ENCODE peak calls at places on chromosomes 16 and 17, in eight cellular contexts. D is uterus, E is esophagus muscularis mucosa, R is suprapubic skin, U is Peyer's patch, M is tibial nerve, K is breast epithelium, G is A549. F is an unnamed sample.

GRCh38 chr17:2054740-2055493 is at the start of gene HIC1:
- DNase-seq in G (peak), U (peak), M (peak), R (peak), E (peak), K (peak), D (peak), F (peak)

GRCh38 chr17:17168401-17168800 is 37.7 kb downstream of the PLD6 start:
- DNase-seq in G (no peak), U (no peak), M (no peak), K (no peak), E (no peak), D (no peak), R (no peak), F (no peak)

GRCh38 chr16:31331141-31331764 is 23.7 kb upstream of the ITGAX start:
- DNase-seq in K (no peak), D (no peak), U (no peak), E (peak), G (no peak), R (no peak), M (no peak), F (no peak)

GRCh38 chr17:36463916-36464764 is 22.3 kb upstream of the ZNHIT3 start:
- DNase-seq in G (peak), U (peak), M (no peak), R (no peak), D (no peak), K (no peak), E (no peak), F (peak)

GRCh38 chr16:83842755-83843507 is 35.2 kb downstream of the HSBP1 start:
- DNase-seq in E (no peak), M (no peak), U (no peak), G (no peak), R (peak), K (no peak), D (no peak), F (no peak)

GRCh38 chr17:59892251-59892848 is 393 bp downstream of the TUBD1 start:
- DNase-seq in D (no peak), U (no peak), K (no peak), G (no peak), R (peak), M (no peak), E (no peak), F (no peak)

GRCh38 chr16:86951831-86952598 is 365.2 kb downstream of the C16orf95 start:
- DNase-seq in E (no peak), R (no peak), G (peak), M (peak), D (no peak), U (no peak), K (no peak), F (no peak)

GRCh38 chr16:79767597-79768280 is 167.2 kb upstream of the MAF start:
- DNase-seq in U (peak), K (no peak), D (peak), G (no peak), R (no peak), M (peak), E (no peak), F (peak)

GRCh38 chr16:6096931-6097665 is 999.5 kb upstream of the EEF2KMT start:
- DNase-seq in K (no peak), M (no peak), E (no peak), U (no peak), R (no peak), G (no peak), D (no peak), F (no peak)

GRCh38 chr17:44556114-44556853 is 1.0 kb upstream of the FZD2 start:
- DNase-seq in R (no peak), E (no peak), K (no peak), M (no peak), G (peak), U (no peak), D (peak), F (peak)

GRCh38 chr16:569445-570254 is at the start of gene PIGQ:
- DNase-seq in U (peak), D (peak), R (peak), E (peak), G (peak), M (peak), K (peak), F (peak)

GRCh38 chr17:181213-182163 is at the start of gene DOC2B:
- DNase-seq in D (no peak), R (no peak), E (no peak), G (peak), K (no peak), M (no peak), U (no peak), F (no peak)

GRCh38 chr17:13931111-13931526 is 138.2 kb upstream of the COX10 start:
- DNase-seq in M (peak), U (no peak), E (peak), K (no peak), R (no peak), G (no peak), D (peak), F (no peak)

GRCh38 chr17:43759836-43760235 is 1.2 kb upstream of the SOST start:
- DNase-seq in K (no peak), G (no peak), M (no peak), D (no peak), E (no peak), U (no peak), R (no peak), F (no peak)

GRCh38 chr17:67246648-67247415 is 1.8 kb upstream of the HELZ start:
- DNase-seq in U (peak), M (no peak), R (peak), G (peak), K (peak), E (no peak), D (peak), F (no peak)

GRCh38 chr17:76897023-76897422 is 28.8 kb downstream of the MGAT5B start:
- DNase-seq in M (no peak), U (no peak), E (no peak), D (no peak), R (no peak), G (no peak), K (no peak), F (no peak)

GRCh38 chr17:43609613-43610385 is 51.9 kb downstream of the MEOX1 start:
- DNase-seq in K (no peak), U (no peak), R (no peak), M (no peak), E (no peak), D (no peak), G (no peak), F (no peak)

GRCh38 chr16:84933774-84934571 is 77.4 kb downstream of the ZDHHC7 start:
- DNase-seq in K (no peak), M (peak), E (no peak), G (no peak), D (peak), U (no peak), R (peak), F (peak)

GRCh38 chr16:87310610-87311009 is 6.6 kb downstream of the C16orf95 start:
- DNase-seq in K (no peak), G (no peak), U (no peak), D (no peak), E (no peak), M (no peak), R (no peak), F (no peak)

GRCh38 chr17:76884995-76885896 is 17.0 kb downstream of the MGAT5B start:
- DNase-seq in U (no peak), D (no peak), K (no peak), E (no peak), R (no peak), G (no peak), M (no peak), F (no peak)

GRCh38 chr16:65071371-65072311 is 50.2 kb downstream of the CDH11 start:
- DNase-seq in R (peak), K (no peak), G (no peak), M (peak), U (no peak), E (peak), D (peak), F (peak)

GRCh38 chr17:8791910-8792270 is 7.3 kb downstream of the MFSD6L start:
- DNase-seq in U (no peak), G (no peak), R (no peak), M (no peak), D (no peak), K (no peak), E (peak), F (no peak)

GRCh38 chr16:19486744-19487325 is 35.1 kb downstream of the GDE1 start:
- DNase-seq in R (no peak), U (no peak), E (no peak), M (no peak), D (no peak), K (no peak), G (no peak), F (no peak)

GRCh38 chr17:44071772-44072171 is 1.2 kb downstream of the G6PC3 start:
- DNase-seq in E (no peak), R (no peak), U (no peak), G (no peak), M (no peak), D (no peak), K (no peak), F (peak)

GRCh38 chr17:57484826-57485565 is 228.7 kb downstream of the MSI2 start:
- DNase-seq in M (no peak), R (no peak), D (no peak), G (no peak), U (no peak), E (no peak), K (no peak), F (no peak)

GRCh38 chr16:67661864-67662652 is 1.3 kb downstream of the PARD6A start:
- DNase-seq in G (no peak), D (no peak), U (no peak), K (no peak), M (no peak), R (peak), E (no peak), F (no peak)

GRCh38 chr17:19706791-19707727 is 9.3 kb downstream of the SLC47A2 start:
- DNase-seq in K (peak), E (no peak), D (no peak), R (no peak), U (no peak), G (no peak), M (no peak), F (no peak)

GRCh38 chr16:88004391-88004790 is 53.2 kb downstream of the BANP start:
- DNase-seq in R (no peak), K (no peak), G (no peak), U (no peak), E (no peak), D (no peak), M (no peak), F (no peak)

GRCh38 chr16:11393366-11393765 is 48.1 kb downstream of the RMI2 start:
- DNase-seq in R (peak), D (no peak), E (no peak), G (no peak), U (no peak), K (no peak), M (no peak), F (no peak)

GRCh38 chr16:11390573-11391495 is 45.6 kb downstream of the RMI2 start:
- DNase-seq in D (no peak), M (no peak), G (no peak), R (peak), E (no peak), U (no peak), K (no peak), F (no peak)

GRCh38 chr16:11391576-11391975 is 46.3 kb downstream of the RMI2 start:
- DNase-seq in G (no peak), K (no peak), U (no peak), E (no peak), R (no peak), D (no peak), M (no peak), F (no peak)

GRCh38 chr16:11393861-11394592 is 48.8 kb downstream of the RMI2 start:
- DNase-seq in U (no peak), E (no peak), R (peak), G (no peak), D (no peak), M (no peak), K (no peak), F (no peak)

GRCh38 chr16:11392041-11392581 is 46.9 kb downstream of the RMI2 start:
- DNase-seq in E (no peak), K (no peak), U (no peak), G (no peak), R (no peak), D (no peak), M (no peak), F (no peak)
- TF ChIP-seq CTCF in E (no peak), K (no peak), U (no peak), G (no peak), R (no peak), D (no peak), M (no peak), F (no peak)

DNA sequence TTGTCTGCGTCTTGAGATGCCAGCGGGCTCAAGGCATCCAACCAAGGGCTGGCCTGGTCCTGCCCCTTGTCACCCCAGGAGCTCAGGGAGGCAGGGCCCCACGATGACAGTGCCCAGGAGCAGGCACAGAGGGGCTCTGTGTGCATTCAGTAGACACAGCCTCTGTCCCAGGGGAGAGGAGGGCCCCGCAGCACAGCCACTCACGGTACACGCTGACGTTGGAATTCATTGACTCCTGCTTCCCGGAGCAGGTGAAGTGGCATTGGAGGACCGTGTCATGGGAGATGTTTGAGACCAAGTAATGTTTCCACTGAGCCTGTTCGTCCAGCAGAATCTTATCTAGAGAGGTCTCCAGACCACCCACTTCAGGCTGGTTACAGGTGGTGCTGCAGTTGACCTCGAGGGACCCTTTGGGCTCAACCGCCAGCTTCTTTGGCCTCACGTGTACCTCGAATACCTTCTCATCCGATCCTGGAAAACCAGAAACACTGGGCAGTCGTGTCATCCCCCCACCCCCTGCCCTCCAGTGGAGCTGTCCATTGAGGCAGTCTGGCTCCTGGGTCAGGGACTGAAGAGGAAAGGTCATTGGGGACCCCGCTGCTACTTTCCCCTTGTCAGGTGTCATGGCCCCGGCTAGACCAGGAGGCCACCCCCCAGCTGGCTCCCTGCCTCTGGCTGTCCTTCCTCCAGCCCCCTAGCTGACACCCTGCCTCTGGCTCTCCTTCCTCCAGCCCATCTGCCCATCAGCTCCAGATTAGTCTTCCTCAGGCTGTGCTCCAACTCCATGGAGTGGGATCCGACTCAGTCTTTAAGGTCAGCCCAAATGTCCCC is 7.0 kb downstream of the PRR29 start:
- DNase-seq in U (no peak), K (no peak), R (peak), D (peak), G (no peak), M (no peak), E (no peak), F (no peak)
- H3K27ac ChIP-seq in U (no peak), K (peak), R (no peak), D (peak), G (peak), M (no peak), E (peak), F (no peak)

DNA sequence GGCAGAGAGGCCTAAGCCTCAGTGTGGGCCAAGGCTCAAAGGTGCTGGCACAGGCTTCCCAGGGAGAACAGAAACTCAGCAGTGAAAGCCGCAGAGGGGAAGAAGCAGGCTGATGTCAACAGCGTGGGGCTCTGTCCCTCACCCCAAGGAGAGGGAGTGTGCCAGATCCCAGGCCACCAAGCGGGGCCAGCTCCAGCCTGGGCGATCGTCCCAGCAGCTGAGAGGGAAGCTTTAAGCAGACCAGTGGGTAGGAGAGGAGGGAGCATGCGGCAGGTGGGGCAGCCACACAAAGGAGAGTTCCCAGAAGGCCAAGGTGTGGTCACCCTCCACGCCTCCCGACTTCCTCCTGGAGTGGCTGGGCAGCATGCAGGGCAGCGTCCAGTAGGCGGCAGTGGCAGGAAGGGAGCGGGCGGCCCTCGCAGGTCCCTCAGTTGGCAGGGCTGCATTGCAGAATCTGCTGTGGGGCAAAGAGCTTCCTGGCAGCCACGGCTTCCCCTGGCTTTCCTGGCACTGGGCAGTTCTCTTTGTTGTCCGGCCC is 6.0 kb downstream of the SYNGR2 start:
- DNase-seq in E (peak), M (peak), D (peak), U (peak), G (no peak), R (peak), K (peak), F (peak)
- TF ChIP-seq POLR2A in E (no peak), M (no peak), D (peak), U (peak), G (no peak), R (peak), K (no peak), F (no peak)

GRCh38 chr17:49556183-49556943 is 19.3 kb upstream of the NXPH3 start:
- DNase-seq in D (peak), U (peak), K (peak), G (peak), E (no peak), M (peak), R (peak), F (peak)

GRCh38 chr17:49553676-49554335 is 21.9 kb upstream of the NXPH3 start:
- DNase-seq in R (peak), K (no peak), U (no peak), G (no peak), E (no peak), M (no peak), D (no peak), F (no peak)

GRCh38 chr17:49554694-49555494 is 20.8 kb upstream of the NXPH3 start:
- DNase-seq in M (no peak), D (no peak), K (peak), R (peak), U (no peak), G (no peak), E (no peak), F (no peak)

GRCh38 chr17:49555495-49556018 is 20.1 kb upstream of the NXPH3 start:
- DNase-seq in R (peak), M (no peak), G (no peak), K (peak), D (no peak), E (no peak), U (no peak), F (no peak)

GRCh38 chr17:49557204-49558024 is 18.3 kb upstream of the NXPH3 start:
- DNase-seq in E (no peak), R (peak), G (peak), D (no peak), M (no peak), U (no peak), K (no peak), F (no peak)
- TF ChIP-seq CTCF in E (peak), R (peak), G (peak), D (peak), M (peak), U (peak), K (peak), F (no peak)